ENCODE peak calls at places on chromosome 4, in ten cellular contexts. I is ovary, Z is neural progenitor cell, H is heart left ventricle, T is RWPE1, G is tibial artery, S is right atrium auricular region, B is colonic mucosa, V is brain microvascular endothelial cell, J is esophagus muscularis mucosa. D is an unnamed sample.

GRCh38 chr4:121053601-121054143 is 18.7 kb downstream of the NDNF start:
- DNase-seq in I (no peak), Z (no peak), H (peak; percentile 17), T (peak; percentile 11), G (no peak), S (no peak), B (peak; percentile 36), V (peak; percentile 40), J (no peak), D (no peak)

GRCh38 chr4:55725057-55725456 is 89.0 kb upstream of the NMU start:
- DNase-seq in I (no peak), Z (no peak), H (no peak), T (no peak), G (no peak), S (no peak), B (no peak), V (no peak), J (no peak), D (no peak)

GRCh38 chr4:141524116-141524515 is 112.3 kb upstream of the IL15 start:
- DNase-seq in I (no peak), Z (no peak), H (no peak), T (no peak), G (no peak), S (no peak), B (no peak), V (no peak), J (no peak), D (no peak)

GRCh38 chr4:3255611-3256186 is 6.7 kb downstream of the MSANTD1 start:
- DNase-seq in I (no peak), Z (no peak), H (peak; percentile 3), T (no peak), G (peak; percentile 14), S (no peak), B (no peak), V (no peak), J (no peak), D (no peak)

GRCh38 chr4:27189683-27190082 is 329.0 kb downstream of the STIM2 start:
- DNase-seq in I (no peak), Z (no peak), H (no peak), T (no peak), G (no peak), S (no peak), B (no peak), V (no peak), J (no peak), D (no peak)

GRCh38 chr4:37827030-37827705 is 682 bp downstream of the PGM2 start:
- DNase-seq in I (no peak), Z (no peak), H (no peak), T (peak; percentile 36), G (no peak), S (no peak), B (peak; percentile 53), V (peak; percentile 68), J (peak; percentile 90), D (no peak)

GRCh38 chr4:74624351-74625151 is 169.8 kb downstream of the BTC start:
- DNase-seq in I (no peak), Z (no peak), H (no peak), T (peak; percentile 72), G (no peak), S (no peak), B (no peak), V (peak; percentile 71), J (no peak), D (no peak)

GRCh38 chr4:180827610-180828009 is 1415.6 kb upstream of the TENM3 start:
- DNase-seq in I (no peak), Z (no peak), H (no peak), T (peak; percentile 65), G (no peak), S (no peak), B (no peak), V (no peak), J (no peak), D (no peak)

GRCh38 chr4:73683033-73683432 is 57.3 kb upstream of the CXCL8 start:
- DNase-seq in I (no peak), Z (no peak), H (no peak), T (no peak), G (no peak), S (no peak), B (no peak), V (no peak), J (no peak), D (no peak)

GRCh38 chr4:67779631-67780030 is 25.4 kb upstream of the GNRHR start:
- DNase-seq in I (no peak), Z (no peak), H (no peak), T (peak; percentile 68), G (no peak), S (no peak), B (no peak), V (no peak), J (no peak), D (no peak)

GRCh38 chr4:142128529-142128928 is 492.1 kb downstream of the IL15 start:
- DNase-seq in I (peak; percentile 28), Z (no peak), H (peak; percentile 25), T (no peak), G (no peak), S (no peak), B (no peak), V (no peak), J (no peak), D (no peak)

GRCh38 chr4:145481164-145481941 is at the start of gene SMAD1:
- DNase-seq in I (peak; percentile 75), Z (peak; percentile 89), H (peak; percentile 86), T (peak; percentile 74), G (peak; percentile 86), S (peak; percentile 70), B (peak; percentile 77), V (peak; percentile 76), J (peak; percentile 93), D (peak; percentile 93)

GRCh38 chr4:134043266-134043665 is 158.3 kb downstream of the PABPC4L start:
- DNase-seq in I (no peak), Z (no peak), H (no peak), T (no peak), G (no peak), S (no peak), B (no peak), V (no peak), J (no peak), D (no peak)

GRCh38 chr4:786861-787300 is 39.0 kb downstream of the CPLX1 start:
- DNase-seq in I (no peak), Z (no peak), H (peak; percentile 60), T (no peak), G (no peak), S (no peak), B (peak; percentile 66), V (no peak), J (no peak), D (no peak)

GRCh38 chr4:96073446-96073845 is 233.6 kb downstream of the PDHA2 start:
- DNase-seq in I (no peak), Z (no peak), H (no peak), T (no peak), G (no peak), S (no peak), B (no peak), V (no peak), J (no peak), D (no peak)

GRCh38 chr4:126807132-126807531 is 825.6 kb upstream of the INTU start:
- DNase-seq in I (no peak), Z (peak; percentile 4), H (no peak), T (no peak), G (no peak), S (no peak), B (no peak), V (no peak), J (no peak), D (no peak)

GRCh38 chr4:126812076-126812475 is 820.7 kb upstream of the INTU start:
- DNase-seq in I (no peak), Z (no peak), H (no peak), T (no peak), G (no peak), S (no peak), B (no peak), V (no peak), J (no peak), D (no peak)
- TF ChIP-seq CTCF in I (no peak), Z (peak; percentile 26), H (no peak), T (no peak), G (no peak), S (no peak), B (no peak), V (no peak), J (no peak), D (no peak)

DNA sequence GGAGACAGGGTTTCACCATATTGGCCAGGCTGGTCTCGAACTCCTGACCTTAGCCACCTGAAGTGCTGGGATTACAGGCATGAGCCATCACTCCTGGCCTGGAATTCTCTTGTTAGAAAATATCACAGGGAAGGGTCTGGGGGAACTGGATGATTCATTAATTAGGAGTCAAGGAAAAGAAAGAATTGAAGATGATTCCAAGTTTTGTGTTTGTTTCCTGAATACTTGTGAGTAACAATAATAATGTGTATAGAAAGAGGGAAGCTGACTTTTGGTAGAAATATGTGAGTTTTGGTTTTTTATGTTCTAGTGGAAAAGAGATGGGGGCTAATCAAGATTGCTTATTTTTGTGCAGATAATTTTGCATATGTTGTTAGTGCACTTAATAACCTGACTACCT is 77.3 kb upstream of the CLNK start:
- DNase-seq in I (no peak), Z (no peak), H (no peak), T (no peak), G (no peak), S (no peak), B (no peak), V (no peak), J (no peak), D (no peak)
- H3K27ac ChIP-seq in I (no peak overlapping the region), Z (no peak overlapping the region), H (no peak overlapping the region), T (no peak overlapping the region), G (no peak overlapping the region), S (no peak overlapping the region), B (no peak overlapping the region), V (peak overlapping the region; percentile 19), J (no peak overlapping the region), D (no peak overlapping the region)

DNA sequence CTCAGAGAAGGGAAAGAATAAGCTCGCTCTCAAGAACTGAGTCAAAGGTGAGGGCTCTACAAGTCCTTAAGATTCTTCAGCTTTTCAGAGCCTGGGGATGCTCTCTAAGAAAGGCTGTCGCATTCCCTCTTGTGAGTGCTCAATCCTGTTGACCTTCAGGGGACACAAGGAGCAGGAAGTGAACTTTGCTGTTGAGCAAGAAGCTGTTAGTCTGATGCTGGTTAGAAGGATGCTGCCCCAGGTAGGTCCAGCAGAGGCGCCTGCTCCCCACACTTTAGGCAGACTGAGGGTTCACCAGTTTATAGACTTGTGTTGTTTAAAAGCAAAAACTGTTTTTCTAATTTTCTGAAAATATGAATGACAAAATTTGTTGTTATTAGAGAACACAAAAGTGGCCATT is 125.4 kb upstream of the SPOCK3 start:
- DNase-seq in I (no peak), Z (peak; percentile 5), H (no peak), T (no peak), G (no peak), S (no peak), B (no peak), V (no peak), J (no peak), D (no peak)
- TF ChIP-seq CTCF in I (no peak), Z (no peak), H (no peak), T (no peak), G (no peak), S (no peak), B (no peak), V (no peak), J (no peak), D (no peak)

DNA sequence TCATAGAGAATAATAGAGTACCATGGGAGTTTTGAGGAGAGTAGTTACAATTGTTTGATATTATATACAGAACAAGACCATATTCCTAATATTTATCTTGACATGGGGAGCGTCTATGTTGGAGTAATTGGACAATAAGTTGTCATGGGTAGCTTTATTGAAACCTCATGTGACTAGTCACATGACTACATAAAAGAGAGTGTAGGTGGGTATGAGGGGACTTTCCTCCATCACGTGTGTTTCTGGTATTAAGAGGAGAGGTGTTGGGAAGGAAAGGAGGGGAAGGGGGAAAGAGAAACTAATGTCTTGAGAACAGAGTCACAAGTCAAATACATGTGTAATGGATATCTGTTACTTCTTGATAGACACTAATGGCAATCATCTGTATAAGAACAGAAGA is 33.1 kb downstream of the PDLIM5 start:
- DNase-seq in I (no peak), Z (no peak), H (no peak), T (no peak), G (no peak), S (no peak), B (no peak), V (no peak), J (no peak), D (no peak)
- H3K27ac ChIP-seq in I (no peak overlapping the region), Z (no peak overlapping the region), H (no peak overlapping the region), T (no peak overlapping the region), G (peak overlapping the region; percentile 66), S (peak overlapping the region; percentile 61), B (no peak overlapping the region), V (peak overlapping the region; percentile 37), J (no peak overlapping the region), D (no peak overlapping the region)